ENCODE peak calls at places on chromosome 22, in ten cellular contexts. D is coronary artery, B is body of pancreas, N is HL-60, P is mucosa of descending colon, A is endodermal cell, U is neural progenitor cell, M is dorsolateral prefrontal cortex, S is tibial nerve, Y is GM13976. F is an unnamed sample.

GRCh38 chr22:24391836-24392217 is 35.6 kb upstream of the ADORA2A start:
- DNase-seq in D (no peak), B (no peak), N (no peak), P (no peak), A (no peak), U (no peak), M (no peak), S (no peak), Y (no peak), F (no peak)

GRCh38 chr22:22928666-22929380 is 41.2 kb downstream of the IGLL5 start:
- DNase-seq in D (no peak), B (peak), N (peak), P (peak), A (no peak), U (no peak), M (no peak), S (no peak), Y (peak), F (peak)

GRCh38 chr22:43855431-43855830 is 6.9 kb downstream of the SULT4A1 start:
- DNase-seq in D (peak), B (no peak), N (no peak), P (peak), A (no peak), U (no peak), M (no peak), S (no peak), Y (no peak), F (no peak)

GRCh38 chr22:33555814-33556522 is 364.3 kb downstream of the LARGE1 start:
- DNase-seq in D (no peak), B (no peak), N (no peak), P (no peak), A (no peak), U (no peak), M (no peak), S (no peak), Y (no peak), F (no peak)

GRCh38 chr22:23888615-23889401 is 5.4 kb upstream of the MIF start:
- DNase-seq in D (no peak), B (no peak), N (no peak), P (no peak), A (peak), U (peak), M (peak), S (no peak), Y (no peak), F (no peak)

GRCh38 chr22:41732096-41732772 is 32.9 kb downstream of the MEI1 start:
- DNase-seq in D (no peak), B (no peak), N (no peak), P (no peak), A (no peak), U (no peak), M (no peak), S (no peak), Y (no peak), F (no peak)

GRCh38 chr22:42881298-42881697 is 24.2 kb upstream of the ARFGAP3 start:
- DNase-seq in D (no peak), B (no peak), N (no peak), P (no peak), A (no peak), U (no peak), M (no peak), S (no peak), Y (no peak), F (no peak)

GRCh38 chr22:32775957-32776356 is 25.5 kb upstream of the TIMP3 start:
- DNase-seq in D (no peak), B (no peak), N (no peak), P (no peak), A (peak), U (peak), M (no peak), S (no peak), Y (no peak), F (no peak)

GRCh38 chr22:40583058-40583741 is 53.3 kb downstream of the MRTFA start:
- DNase-seq in D (no peak), B (no peak), N (no peak), P (no peak), A (no peak), U (no peak), M (no peak), S (no peak), Y (peak), F (peak)

GRCh38 chr22:17492247-17492646 is 71.1 kb upstream of the SLC25A18 start:
- DNase-seq in D (no peak), B (no peak), N (no peak), P (no peak), A (no peak), U (no peak), M (peak), S (no peak), Y (no peak), F (no peak)

GRCh38 chr22:26471522-26471921 is 12.1 kb downstream of the HPS4 start:
- DNase-seq in D (no peak), B (no peak), N (no peak), P (no peak), A (no peak), U (no peak), M (no peak), S (no peak), Y (no peak), F (no peak)

GRCh38 chr22:45482169-45482568 is 20.5 kb upstream of the FBLN1 start:
- DNase-seq in D (no peak), B (no peak), N (no peak), P (no peak), A (no peak), U (peak), M (no peak), S (no peak), Y (no peak), F (no peak)

GRCh38 chr22:23250424-23251363 is 70.4 kb downstream of the BCR start:
- DNase-seq in D (no peak), B (no peak), N (no peak), P (no peak), A (no peak), U (no peak), M (no peak), S (no peak), Y (no peak), F (no peak)

GRCh38 chr22:23356094-23356493 is 175.8 kb downstream of the BCR start:
- DNase-seq in D (no peak), B (no peak), N (no peak), P (no peak), A (no peak), U (no peak), M (no peak), S (no peak), Y (no peak), F (no peak)

GRCh38 chr22:31400023-31400397 is 606 bp downstream of the DRG1 start:
- DNase-seq in D (no peak), B (no peak), N (no peak), P (no peak), A (peak), U (peak), M (no peak), S (no peak), Y (no peak), F (no peak)

GRCh38 chr22:29269731-29270474 is 1.8 kb downstream of the EWSR1 start:
- DNase-seq in D (no peak), B (peak), N (no peak), P (no peak), A (no peak), U (peak), M (no peak), S (no peak), Y (no peak), F (no peak)

GRCh38 chr22:44497218-44497903 is 672 bp downstream of the RTL6 start:
- DNase-seq in D (no peak), B (peak), N (no peak), P (peak), A (no peak), U (peak), M (no peak), S (no peak), Y (no peak), F (no peak)

GRCh38 chr22:42190274-42190673 is 59.7 kb upstream of the CYP2D6 start:
- DNase-seq in D (no peak), B (no peak), N (no peak), P (no peak), A (no peak), U (no peak), M (no peak), S (no peak), Y (no peak), F (no peak)

GRCh38 chr22:36375071-36375980 is 12.4 kb downstream of the MYH9 start:
- DNase-seq in D (no peak), B (no peak), N (no peak), P (no peak), A (peak), U (no peak), M (no peak), S (no peak), Y (no peak), F (no peak)

GRCh38 chr22:29205598-29206371 is at the start of gene EMID1:
- DNase-seq in D (no peak), B (peak), N (no peak), P (no peak), A (peak), U (peak), M (no peak), S (no peak), Y (peak), F (peak)

GRCh38 chr22:23117275-23117674 is 24.5 kb downstream of the RSPH14 start:
- DNase-seq in D (no peak), B (no peak), N (no peak), P (no peak), A (no peak), U (no peak), M (no peak), S (no peak), Y (no peak), F (no peak)

GRCh38 chr22:42080287-42080686 is 787 bp downstream of the SMDT1 start:
- DNase-seq in D (peak), B (peak), N (no peak), P (no peak), A (no peak), U (peak), M (peak), S (no peak), Y (no peak), F (no peak)

GRCh38 chr22:23431337-23432072 is 148.6 kb downstream of the IGLL1 start:
- DNase-seq in D (no peak), B (no peak), N (no peak), P (no peak), A (peak), U (peak), M (no peak), S (no peak), Y (no peak), F (no peak)

GRCh38 chr22:24153353-24153752 is 27.9 kb upstream of the SUSD2 start:
- DNase-seq in D (no peak), B (no peak), N (no peak), P (no peak), A (no peak), U (no peak), M (no peak), S (no peak), Y (no peak), F (no peak)

GRCh38 chr22:35552186-35552842 is 11.7 kb downstream of the RASD2 start:
- DNase-seq in D (no peak), B (no peak), N (no peak), P (no peak), A (peak), U (peak), M (no peak), S (no peak), Y (peak), F (peak)

GRCh38 chr22:35567794-35568193 is 27.2 kb downstream of the RASD2 start:
- DNase-seq in D (no peak), B (no peak), N (no peak), P (no peak), A (no peak), U (peak), M (no peak), S (no peak), Y (no peak), F (no peak)

GRCh38 chr22:28283025-28283654 is 364.1 kb upstream of the PITPNB start:
- DNase-seq in D (no peak), B (no peak), N (no peak), P (no peak), A (no peak), U (no peak), M (no peak), S (no peak), Y (no peak), F (no peak)

GRCh38 chr22:26589845-26590524 is at the start of gene TPST2:
- DNase-seq in D (peak), B (peak), N (no peak), P (peak), A (peak), U (peak), M (peak), S (peak), Y (peak), F (peak)

GRCh38 chr22:30751529-30751928 is 56.9 kb downstream of the OSBP2 start:
- DNase-seq in D (no peak), B (no peak), N (no peak), P (no peak), A (no peak), U (no peak), M (no peak), S (no peak), Y (no peak), F (no peak)

GRCh38 chr22:42553475-42554361 is at the start of gene SERHL2:
- DNase-seq in D (peak), B (peak), N (peak), P (peak), A (peak), U (peak), M (peak), S (peak), Y (peak), F (peak)

GRCh38 chr22:30396871-30397655 is at the start of gene SEC14L2:
- DNase-seq in D (peak), B (peak), N (no peak), P (peak), A (peak), U (peak), M (peak), S (peak), Y (peak), F (peak)

GRCh38 chr22:26406118-26406517 is 22.9 kb upstream of the ASPHD2 start:
- DNase-seq in D (no peak), B (no peak), N (no peak), P (no peak), A (no peak), U (no peak), M (peak), S (no peak), Y (no peak), F (no peak)

GRCh38 chr22:46072030-46072881 is 78.1 kb upstream of the PPARA start:
- DNase-seq in D (peak), B (peak), N (no peak), P (peak), A (peak), U (peak), M (peak), S (peak), Y (peak), F (peak)

GRCh38 chr22:37533995-37534394 is 14.8 kb upstream of the CARD10 start:
- DNase-seq in D (no peak), B (no peak), N (peak), P (peak), A (no peak), U (no peak), M (no peak), S (no peak), Y (no peak), F (no peak)

GRCh38 chr22:23058063-23058462 is 12.3 kb upstream of the GNAZ start:
- DNase-seq in D (peak), B (no peak), N (no peak), P (peak), A (peak), U (no peak), M (no peak), S (no peak), Y (peak), F (no peak)

GRCh38 chr22:44878483-44879300 is 126.3 kb downstream of the ARHGAP8 start:
- DNase-seq in D (no peak), B (no peak), N (no peak), P (no peak), A (peak), U (no peak), M (no peak), S (no peak), Y (no peak), F (no peak)

GRCh38 chr22:31829505-31829904 is 75.7 kb downstream of the DEPDC5 start:
- DNase-seq in D (no peak), B (peak), N (peak), P (no peak), A (no peak), U (no peak), M (peak), S (no peak), Y (peak), F (no peak)

GRCh38 chr22:28795071-28795693 is 5.2 kb downstream of the XBP1 start:
- DNase-seq in D (no peak), B (no peak), N (no peak), P (no peak), A (no peak), U (no peak), M (no peak), S (no peak), Y (no peak), F (no peak)

GRCh38 chr22:36870250-36870649 is 9.4 kb downstream of the NCF4 start:
- DNase-seq in D (no peak), B (no peak), N (no peak), P (no peak), A (no peak), U (no peak), M (no peak), S (no peak), Y (no peak), F (no peak)

GRCh38 chr22:19641254-19641982 is 72.9 kb upstream of the SEPTIN5 start:
- DNase-seq in D (peak), B (peak), N (no peak), P (no peak), A (peak), U (peak), M (no peak), S (no peak), Y (no peak), F (no peak)
- TF ChIP-seq CTCF in D (no peak), B (peak), N (no peak), P (no peak), A (peak), U (peak), M (no peak), S (no peak), Y (no peak), F (peak)

GRCh38 chr22:50252081-50253045 is 1.3 kb upstream of the HDAC10 start:
- DNase-seq in D (no peak), B (peak), N (no peak), P (peak), A (peak), U (peak), M (peak), S (peak), Y (peak), F (peak)
- TF ChIP-seq CTCF in D (peak), B (peak), N (peak), P (peak), A (peak), U (peak), M (peak), S (peak), Y (peak), F (peak)

GRCh38 chr22:38843716-38844660 is at the start of gene NPTXR:
- DNase-seq in D (no peak), B (peak), N (no peak), P (no peak), A (peak), U (peak), M (no peak), S (no peak), Y (no peak), F (peak)
- TF ChIP-seq CTCF in D (no peak), B (no peak), N (no peak), P (no peak), A (no peak), U (no peak), M (no peak), S (no peak), Y (no peak), F (no peak)

DNA sequence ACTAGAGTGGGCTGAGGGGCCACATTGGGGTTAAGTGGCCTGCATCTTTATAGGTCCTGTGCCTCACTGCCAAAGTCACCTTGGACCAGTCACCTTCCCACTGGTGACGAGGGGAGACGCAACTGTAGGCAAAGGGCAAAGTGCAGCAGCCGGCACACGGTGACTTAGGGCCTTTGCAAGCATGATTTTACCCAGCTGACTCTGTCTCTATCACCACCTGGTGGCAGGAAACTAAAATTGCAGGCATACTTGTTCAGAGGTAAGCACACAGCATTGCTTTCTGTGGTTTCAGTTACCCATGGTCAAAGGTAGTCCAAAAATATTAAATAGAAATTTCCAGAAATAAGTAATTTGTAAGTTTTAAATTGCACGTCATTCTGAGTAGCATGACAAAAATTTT is 1164.4 kb downstream of the BRD1 start:
- DNase-seq in D (no peak), B (no peak), N (peak), P (no peak), A (peak), U (peak), M (no peak), S (no peak), Y (no peak), F (no peak)
- TF ChIP-seq CTCF in D (no peak), B (no peak), N (peak), P (no peak), A (peak), U (peak), M (peak), S (no peak), Y (no peak), F (peak)

F was measured in GM20000.